ENCODE peak calls at places on chromosomes 13 and 19, in eight cellular contexts. One of them, this sample, is unnamed.

GRCh38 chr19:33300016-33300981 is 2.0 kb downstream of the CEBPA start:
- DNase-seq in A549: no peak
- DNase-seq in heart left ventricle: peak; percentile 25
- DNase-seq in Peyer's patch: peak; percentile 48
- DNase-seq in testis: no peak
- DNase-seq in tibial nerve: no peak
- DNase-seq in GM12878: no peak
- DNase-seq in adrenal gland: no peak
- DNase-seq in this sample: no peak

GRCh38 chr13:40665754-40666057 is 735 bp downstream of the FOXO1 start:
- DNase-seq in A549: peak; percentile 13
- DNase-seq in heart left ventricle: no peak
- DNase-seq in Peyer's patch: no peak
- DNase-seq in testis: no peak
- DNase-seq in tibial nerve: no peak
- DNase-seq in GM12878: no peak
- DNase-seq in adrenal gland: no peak
- DNase-seq in this sample: no peak

GRCh38 chr19:41427647-41428480 is 690 bp upstream of the B3GNT8 start:
- DNase-seq in A549: no peak
- DNase-seq in heart left ventricle: peak; percentile 45
- DNase-seq in Peyer's patch: peak; percentile 73
- DNase-seq in testis: no peak
- DNase-seq in tibial nerve: peak; percentile 20
- DNase-seq in GM12878: no peak
- DNase-seq in adrenal gland: peak; percentile 60
- DNase-seq in this sample: peak; percentile 37

GRCh38 chr19:28519950-28520861 is 692.7 kb downstream of the UQCRFS1 start:
- DNase-seq in A549: no peak
- DNase-seq in heart left ventricle: no peak
- DNase-seq in Peyer's patch: no peak
- DNase-seq in testis: no peak
- DNase-seq in tibial nerve: no peak
- DNase-seq in GM12878: no peak
- DNase-seq in adrenal gland: peak; percentile 38
- DNase-seq in this sample: peak; percentile 56

GRCh38 chr19:17997969-17998826 is 9.8 kb upstream of the ARRDC2 start:
- DNase-seq in A549: peak; percentile 16
- DNase-seq in heart left ventricle: no peak
- DNase-seq in Peyer's patch: peak; percentile 73
- DNase-seq in testis: no peak
- DNase-seq in tibial nerve: no peak
- DNase-seq in GM12878: no peak
- DNase-seq in adrenal gland: no peak
- DNase-seq in this sample: no peak

GRCh38 chr13:30504081-30504480 is 38.3 kb upstream of the HMGB1 start:
- DNase-seq in A549: no peak
- DNase-seq in heart left ventricle: no peak
- DNase-seq in Peyer's patch: no peak
- DNase-seq in testis: no peak
- DNase-seq in tibial nerve: no peak
- DNase-seq in GM12878: peak; percentile 16
- DNase-seq in adrenal gland: no peak
- DNase-seq in this sample: no peak

GRCh38 chr19:6740589-6741348 is 1.3 kb downstream of the TRIP10 start:
- DNase-seq in A549: no peak
- DNase-seq in heart left ventricle: peak; percentile 80
- DNase-seq in Peyer's patch: peak; percentile 70
- DNase-seq in testis: peak; percentile 43
- DNase-seq in tibial nerve: no peak
- DNase-seq in GM12878: no peak
- DNase-seq in adrenal gland: peak; percentile 55
- DNase-seq in this sample: peak; percentile 50

GRCh38 chr19:56271096-56271495 is 1.5 kb upstream of the EDDM13 start:
- DNase-seq in A549: no peak
- DNase-seq in heart left ventricle: no peak
- DNase-seq in Peyer's patch: no peak
- DNase-seq in testis: no peak
- DNase-seq in tibial nerve: no peak
- DNase-seq in GM12878: no peak
- DNase-seq in adrenal gland: no peak
- DNase-seq in this sample: no peak

GRCh38 chr13:97749174-97749573 is 204.3 kb upstream of the IPO5 start:
- DNase-seq in A549: peak; percentile 3
- DNase-seq in heart left ventricle: no peak
- DNase-seq in Peyer's patch: no peak
- DNase-seq in testis: peak; percentile 25
- DNase-seq in tibial nerve: no peak
- DNase-seq in GM12878: no peak
- DNase-seq in adrenal gland: no peak
- DNase-seq in this sample: no peak

GRCh38 chr19:42269518-42270345 is 680 bp downstream of the CIC start:
- DNase-seq in A549: no peak
- DNase-seq in heart left ventricle: peak; percentile 33
- DNase-seq in Peyer's patch: no peak
- DNase-seq in testis: no peak
- DNase-seq in tibial nerve: no peak
- DNase-seq in GM12878: no peak
- DNase-seq in adrenal gland: peak; percentile 45
- DNase-seq in this sample: peak; percentile 29

GRCh38 chr19:19447536-19448237 is 42.2 kb downstream of the GATAD2A start:
- DNase-seq in A549: no peak
- DNase-seq in heart left ventricle: no peak
- DNase-seq in Peyer's patch: no peak
- DNase-seq in testis: no peak
- DNase-seq in tibial nerve: no peak
- DNase-seq in GM12878: no peak
- DNase-seq in adrenal gland: no peak
- DNase-seq in this sample: no peak

GRCh38 chr13:92842145-92842544 is 384.5 kb upstream of the GPC6 start:
- DNase-seq in A549: no peak
- DNase-seq in heart left ventricle: no peak
- DNase-seq in Peyer's patch: no peak
- DNase-seq in testis: no peak
- DNase-seq in tibial nerve: no peak
- DNase-seq in GM12878: no peak
- DNase-seq in adrenal gland: no peak
- DNase-seq in this sample: no peak

GRCh38 chr13:37194428-37194861 is 89.0 kb upstream of the CSNK1A1L start:
- DNase-seq in A549: no peak
- DNase-seq in heart left ventricle: no peak
- DNase-seq in Peyer's patch: no peak
- DNase-seq in testis: no peak
- DNase-seq in tibial nerve: no peak
- DNase-seq in GM12878: no peak
- DNase-seq in adrenal gland: no peak
- DNase-seq in this sample: no peak

GRCh38 chr19:2477732-2478191 is 1.8 kb downstream of the GADD45B start:
- DNase-seq in A549: no peak
- DNase-seq in heart left ventricle: no peak
- DNase-seq in Peyer's patch: peak; percentile 69
- DNase-seq in testis: peak; percentile 47
- DNase-seq in tibial nerve: no peak
- DNase-seq in GM12878: no peak
- DNase-seq in adrenal gland: no peak
- DNase-seq in this sample: no peak

GRCh38 chr19:1082165-1082927 is 12.8 kb downstream of the POLR2E start:
- DNase-seq in A549: peak; percentile 50
- DNase-seq in heart left ventricle: peak; percentile 69
- DNase-seq in Peyer's patch: peak; percentile 96
- DNase-seq in testis: peak; percentile 92
- DNase-seq in tibial nerve: no peak
- DNase-seq in GM12878: no peak
- DNase-seq in adrenal gland: peak; percentile 82
- DNase-seq in this sample: peak; percentile 90

GRCh38 chr19:11539495-11540365 is 1.1 kb downstream of the CNN1 start:
- DNase-seq in A549: no peak
- DNase-seq in heart left ventricle: peak; percentile 58
- DNase-seq in Peyer's patch: no peak
- DNase-seq in testis: peak; percentile 57
- DNase-seq in tibial nerve: no peak
- DNase-seq in GM12878: no peak
- DNase-seq in adrenal gland: no peak
- DNase-seq in this sample: no peak

GRCh38 chr13:112587767-112588489 is at the start of gene TUBGCP3:
- DNase-seq in A549: peak; percentile 78
- DNase-seq in heart left ventricle: peak; percentile 87
- DNase-seq in Peyer's patch: peak; percentile 89
- DNase-seq in testis: peak; percentile 86
- DNase-seq in tibial nerve: peak; percentile 59
- DNase-seq in GM12878: no peak
- DNase-seq in adrenal gland: peak; percentile 88
- DNase-seq in this sample: peak; percentile 87

GRCh38 chr13:36858285-36858684 is 39.3 kb downstream of the RFXAP start:
- DNase-seq in A549: peak; percentile 7
- DNase-seq in heart left ventricle: no peak
- DNase-seq in Peyer's patch: no peak
- DNase-seq in testis: no peak
- DNase-seq in tibial nerve: peak; percentile 8
- DNase-seq in GM12878: no peak
- DNase-seq in adrenal gland: no peak
- DNase-seq in this sample: no peak

GRCh38 chr19:709965-710714 is 1.4 kb downstream of the PALM start:
- DNase-seq in A549: no peak
- DNase-seq in heart left ventricle: peak; percentile 62
- DNase-seq in Peyer's patch: no peak
- DNase-seq in testis: peak; percentile 39
- DNase-seq in tibial nerve: no peak
- DNase-seq in GM12878: no peak
- DNase-seq in adrenal gland: no peak
- DNase-seq in this sample: no peak

GRCh38 chr13:33410619-33411018 is 125.1 kb upstream of the STARD13 start:
- DNase-seq in A549: no peak
- DNase-seq in heart left ventricle: no peak
- DNase-seq in Peyer's patch: no peak
- DNase-seq in testis: no peak
- DNase-seq in tibial nerve: no peak
- DNase-seq in GM12878: no peak
- DNase-seq in adrenal gland: no peak
- DNase-seq in this sample: no peak

GRCh38 chr19:50252111-50252886 is 48.9 kb downstream of the MYH14 start:
- DNase-seq in A549: no peak
- DNase-seq in heart left ventricle: no peak
- DNase-seq in Peyer's patch: peak; percentile 61
- DNase-seq in testis: peak; percentile 68
- DNase-seq in tibial nerve: no peak
- DNase-seq in GM12878: no peak
- DNase-seq in adrenal gland: no peak
- DNase-seq in this sample: no peak

GRCh38 chr13:46235259-46235658 is 23.5 kb downstream of the LRRC63 start:
- DNase-seq in A549: no peak
- DNase-seq in heart left ventricle: no peak
- DNase-seq in Peyer's patch: no peak
- DNase-seq in testis: no peak
- DNase-seq in tibial nerve: no peak
- DNase-seq in GM12878: no peak
- DNase-seq in adrenal gland: no peak
- DNase-seq in this sample: no peak

GRCh38 chr13:33260168-33261098 is 25.1 kb downstream of the STARD13 start:
- DNase-seq in A549: no peak
- DNase-seq in heart left ventricle: no peak
- DNase-seq in Peyer's patch: no peak
- DNase-seq in testis: no peak
- DNase-seq in tibial nerve: no peak
- DNase-seq in GM12878: no peak
- DNase-seq in adrenal gland: no peak
- DNase-seq in this sample: no peak

GRCh38 chr19:9061879-9062278 is 25.0 kb upstream of the OR1M1 start:
- DNase-seq in A549: no peak
- DNase-seq in heart left ventricle: no peak
- DNase-seq in Peyer's patch: no peak
- DNase-seq in testis: no peak
- DNase-seq in tibial nerve: no peak
- DNase-seq in GM12878: no peak
- DNase-seq in adrenal gland: no peak
- DNase-seq in this sample: no peak
- TF ChIP-seq POLR2A in A549: no peak
- TF ChIP-seq POLR2A in heart left ventricle: no peak
- TF ChIP-seq POLR2A in Peyer's patch: no peak
- TF ChIP-seq POLR2A in testis: no peak
- TF ChIP-seq POLR2A in tibial nerve: no peak
- TF ChIP-seq POLR2A in GM12878: no peak
- TF ChIP-seq POLR2A in adrenal gland: no peak
- TF ChIP-seq POLR2A in this sample: no peak

DNA sequence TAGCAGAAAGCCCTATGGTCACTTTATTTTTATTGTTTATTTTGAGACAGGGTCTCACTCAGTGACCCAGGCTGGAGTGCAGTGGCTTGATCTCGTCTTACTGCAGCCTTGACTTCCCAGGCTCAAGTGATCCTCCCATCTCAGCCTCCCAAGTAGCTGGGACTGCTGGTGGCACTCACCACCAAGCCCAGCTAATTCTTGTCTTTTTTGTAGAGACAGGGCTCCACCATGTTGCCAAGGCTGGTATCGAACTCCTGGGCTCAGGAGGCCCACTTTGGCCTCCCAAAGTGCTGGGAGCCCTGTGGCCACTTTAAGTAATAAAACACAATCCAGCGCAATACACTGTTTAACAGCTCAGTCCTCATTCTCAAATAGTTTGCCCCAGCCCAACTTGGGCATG is 69.3 kb downstream of the NUFIP1 start:
- DNase-seq in A549: no peak
- DNase-seq in heart left ventricle: no peak
- DNase-seq in Peyer's patch: no peak
- DNase-seq in testis: no peak
- DNase-seq in tibial nerve: no peak
- DNase-seq in GM12878: no peak
- DNase-seq in adrenal gland: no peak
- DNase-seq in this sample: no peak
- H3K27ac ChIP-seq in A549: peak overlapping the region; percentile 92
- H3K27ac ChIP-seq in heart left ventricle: no peak overlapping the region
- H3K27ac ChIP-seq in Peyer's patch: no peak overlapping the region
- H3K27ac ChIP-seq in testis: peak overlapping the region; percentile 98
- H3K27ac ChIP-seq in tibial nerve: peak overlapping the region; percentile 99
- H3K27ac ChIP-seq in GM12878: no peak overlapping the region
- H3K27ac ChIP-seq in adrenal gland: peak overlapping the region; percentile 88
- H3K27ac ChIP-seq in this sample: peak overlapping the region; percentile 96

DNA sequence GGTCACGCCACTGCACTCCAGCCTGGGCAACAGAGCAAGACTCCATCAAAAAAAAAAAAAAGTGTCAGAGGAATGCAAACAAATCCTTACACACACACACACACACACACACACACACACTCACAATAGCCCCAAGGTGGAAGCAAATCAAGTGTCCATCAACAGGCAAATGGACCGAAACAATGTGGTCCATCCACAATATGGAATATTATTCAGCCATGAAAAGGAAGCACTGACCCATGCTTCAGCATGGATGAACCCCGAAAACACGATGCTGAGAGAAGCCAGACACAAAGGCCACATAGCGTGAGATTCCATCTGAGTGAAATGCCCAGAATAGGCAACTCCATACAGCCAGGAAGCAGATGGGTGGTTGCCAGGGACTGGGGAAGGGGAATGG is 16.5 kb upstream of the KLF2 start:
- DNase-seq in A549: no peak
- DNase-seq in heart left ventricle: no peak
- DNase-seq in Peyer's patch: no peak
- DNase-seq in testis: no peak
- DNase-seq in tibial nerve: no peak
- DNase-seq in GM12878: no peak
- DNase-seq in adrenal gland: no peak
- DNase-seq in this sample: no peak
- TF ChIP-seq POLR2A in A549: no peak
- TF ChIP-seq POLR2A in heart left ventricle: no peak
- TF ChIP-seq POLR2A in Peyer's patch: no peak
- TF ChIP-seq POLR2A in testis: no peak
- TF ChIP-seq POLR2A in tibial nerve: no peak
- TF ChIP-seq POLR2A in GM12878: no peak
- TF ChIP-seq POLR2A in adrenal gland: no peak
- TF ChIP-seq POLR2A in this sample: no peak

GRCh38 chr19:46654621-46655152 is 6.3 kb downstream of the DACT3 start:
- DNase-seq in A549: no peak
- DNase-seq in heart left ventricle: peak; percentile 40
- DNase-seq in Peyer's patch: no peak
- DNase-seq in testis: no peak
- DNase-seq in tibial nerve: no peak
- DNase-seq in GM12878: no peak
- DNase-seq in adrenal gland: no peak
- DNase-seq in this sample: no peak
- H3K27ac ChIP-seq in A549: no peak overlapping the region
- H3K27ac ChIP-seq in heart left ventricle: no peak overlapping the region
- H3K27ac ChIP-seq in Peyer's patch: peak overlapping the region; percentile 70
- H3K27ac ChIP-seq in testis: no peak overlapping the region
- H3K27ac ChIP-seq in tibial nerve: peak overlapping the region; percentile 90
- H3K27ac ChIP-seq in GM12878: no peak overlapping the region
- H3K27ac ChIP-seq in adrenal gland: no peak overlapping the region
- H3K27ac ChIP-seq in this sample: no peak overlapping the region

This sample was measured in body of pancreas.